ENCODE peak calls at places on chromosome 11, in six cellular contexts. N is hepatic stellate cell; X is stimulated activated CD4-positive, alpha-beta T cell treated with anti-CD3 and anti-CD28 coated beads, Interleukin-4, amount 100 ng/mL, for 24 hours; S is activated CD4-positive, alpha-beta T cell treated with anti-CD3 and anti-CD28 coated beads, Interleukin-2, amount 50 U/mL, for 48 hours; D is astrocyte; V is iPS DF 19.7. Q is an unnamed sample.

GRCh38 chr11:27470166-27470565 is 2.4 kb downstream of the LGR4 start:
- DNase-seq in N (no peak), X (no peak), S (no peak), D (no peak), V (no peak), Q (no peak)

GRCh38 chr11:57778318-57779037 is 16.9 kb downstream of the CTNND1 start:
- DNase-seq in N (peak; percentile 86), X (no peak), S (no peak), D (peak; percentile 99), V (peak; percentile 93), Q (peak; percentile 67)

GRCh38 chr11:58963551-58964075 is 24.3 kb downstream of the GLYATL1 start:
- DNase-seq in N (no peak), X (no peak), S (no peak), D (peak; percentile 81), V (peak; percentile 100), Q (no peak)

GRCh38 chr11:43419460-43419859 is 60.7 kb downstream of the TTC17 start:
- DNase-seq in N (peak; percentile 11), X (peak; percentile 17), S (peak; percentile 10), D (peak; percentile 8), V (no peak), Q (no peak)

GRCh38 chr11:130448416-130449068 is at the start of gene ADAMTS15:
- DNase-seq in N (peak; percentile 89), X (peak; percentile 16), S (peak; percentile 43), D (peak; percentile 87), V (peak; percentile 69), Q (peak; percentile 58)

GRCh38 chr11:92388380-92388779 is 163.8 kb downstream of the FAT3 start:
- DNase-seq in N (no peak), X (no peak), S (no peak), D (no peak), V (no peak), Q (no peak)

GRCh38 chr11:73189315-73189714 is 28.8 kb upstream of the P2RY2 start:
- DNase-seq in N (no peak), X (no peak), S (no peak), D (no peak), V (no peak), Q (no peak)

GRCh38 chr11:67280791-67281551 is 8.1 kb upstream of the ANKRD13D start:
- DNase-seq in N (no peak), X (no peak), S (no peak), D (no peak), V (no peak), Q (no peak)

GRCh38 chr11:30016588-30017363 is at the start of gene KCNA4:
- DNase-seq in N (no peak), X (no peak), S (no peak), D (no peak), V (no peak), Q (no peak)

Q was measured in H54.